ENCODE peak calls at places on chromosome 1, in five cellular contexts. D, C, S, I and O are unnamed samples.

GRCh38 chr1:39268906-39269305 is 64.4 kb downstream of the MACF1 start:
- DNase-seq in D (no peak), C (no peak), S (no peak), I (no peak), O (peak)

GRCh38 chr1:114349891-114350605 is 161.0 kb downstream of the TRIM33 start:
- DNase-seq in D (no peak), C (no peak), S (no peak), I (no peak), O (no peak)

GRCh38 chr1:50279622-50280320 is 143.5 kb downstream of the DMRTA2 start:
- DNase-seq in D (no peak), C (no peak), S (peak), I (no peak), O (no peak)

GRCh38 chr1:18109756-18110597 is 2.4 kb downstream of the IGSF21 start:
- DNase-seq in D (no peak), C (peak), S (no peak), I (peak), O (peak)

GRCh38 chr1:228046421-228047182 is 35.9 kb upstream of the ARF1 start:
- DNase-seq in D (no peak), C (no peak), S (no peak), I (no peak), O (no peak)

GRCh38 chr1:231387770-231388669 is 34.1 kb downstream of the EGLN1 start:
- DNase-seq in D (no peak), C (no peak), S (no peak), I (no peak), O (no peak)

GRCh38 chr1:169363046-169363756 is 4.4 kb downstream of the NME7 start:
- DNase-seq in D (no peak), C (no peak), S (peak), I (no peak), O (no peak)

GRCh38 chr1:43279161-43279560 is 6.2 kb downstream of the C1orf210 start:
- DNase-seq in D (no peak), C (peak), S (no peak), I (no peak), O (no peak)

GRCh38 chr1:216653001-216653400 is 70.2 kb downstream of the ESRRG start:
- DNase-seq in D (no peak), C (no peak), S (no peak), I (no peak), O (no peak)

GRCh38 chr1:109281680-109282496 is 1.1 kb downstream of the PSRC1 start:
- DNase-seq in D (no peak), C (no peak), S (no peak), I (no peak), O (no peak)

GRCh38 chr1:176696109-176696508 is 233.1 kb downstream of the PAPPA2 start:
- DNase-seq in D (peak), C (no peak), S (peak), I (no peak), O (no peak)

GRCh38 chr1:4106731-4107130 is 206.7 kb upstream of the C1orf174 start:
- DNase-seq in D (no peak), C (no peak), S (no peak), I (no peak), O (no peak)

GRCh38 chr1:241614144-241614543 is 26.0 kb downstream of the CHML start:
- DNase-seq in D (no peak), C (no peak), S (no peak), I (no peak), O (no peak)

GRCh38 chr1:233520510-233521191 is 93.3 kb upstream of the KCNK1 start:
- DNase-seq in D (no peak), C (no peak), S (peak), I (peak), O (no peak)

GRCh38 chr1:235077571-235078479 is 50.8 kb downstream of the TOMM20 start:
- DNase-seq in D (no peak), C (no peak), S (no peak), I (no peak), O (no peak)

GRCh38 chr1:60895167-60896124 is 186.9 kb upstream of the NFIA start:
- DNase-seq in D (peak), C (no peak), S (no peak), I (no peak), O (no peak)